ENCODE peak calls at places on chromosomes 5 and 9, in five cellular contexts. S is tibial artery, M is fibroblast of mammary gland, G is mucosa of descending colon, A is prostate gland. D is an unnamed sample.

GRCh38 chr5:106140101-106140500 is 1530.6 kb downstream of the EFNA5 start:
- DNase-seq in S (no peak), M (no peak), G (no peak), A (no peak), D (peak)

GRCh38 chr5:170302729-170303501 is 5.3 kb upstream of the LCP2 start:
- DNase-seq in S (peak), M (no peak), G (peak), A (no peak), D (peak)

GRCh38 chr5:14186132-14186830 is 43.1 kb downstream of the TRIO start:
- DNase-seq in S (no peak), M (peak), G (no peak), A (no peak), D (peak)

GRCh38 chr9:120713257-120714087 is 798 bp downstream of the MEGF9 start:
- DNase-seq in S (no peak), M (no peak), G (peak), A (no peak), D (no peak)

GRCh38 chr5:81825237-81825636 is 74.3 kb upstream of the SSBP2 start:
- DNase-seq in S (peak), M (peak), G (no peak), A (no peak), D (peak)

GRCh38 chr5:139808481-139809330 is 13.1 kb downstream of the PSD2 start:
- DNase-seq in S (no peak), M (peak), G (peak), A (no peak), D (peak)

GRCh38 chr9:107547303-107547702 is 57.7 kb upstream of the KLF4 start:
- DNase-seq in S (no peak), M (no peak), G (no peak), A (no peak), D (no peak)

GRCh38 chr9:14346301-14346721 is 32.4 kb upstream of the NFIB start:
- DNase-seq in S (peak), M (no peak), G (peak), A (no peak), D (no peak)

GRCh38 chr5:170293273-170293672 is 4.3 kb downstream of the LCP2 start:
- DNase-seq in S (peak), M (no peak), G (peak), A (no peak), D (no peak)

GRCh38 chr9:33263131-33263935 is 1.2 kb downstream of the BAG1 start:
- DNase-seq in S (peak), M (peak), G (no peak), A (peak), D (peak)

GRCh38 chr5:176608142-176608705 is 1.7 kb downstream of the GPRIN1 start:
- DNase-seq in S (no peak), M (no peak), G (no peak), A (no peak), D (no peak)

GRCh38 chr5:145924849-145925248 is 11.5 kb upstream of the SH3RF2 start:
- DNase-seq in S (no peak), M (no peak), G (no peak), A (no peak), D (no peak)

GRCh38 chr9:131419029-131419614 is 25.2 kb downstream of the PRRC2B start:
- DNase-seq in S (no peak), M (no peak), G (no peak), A (no peak), D (no peak)

GRCh38 chr9:133238272-133238850 is 29.3 kb upstream of the OBP2B start:
- DNase-seq in S (peak), M (peak), G (peak), A (no peak), D (peak)

GRCh38 chr9:106228861-106229260 is 534.5 kb downstream of the TMEM38B start:
- DNase-seq in S (no peak), M (no peak), G (no peak), A (no peak), D (no peak)

GRCh38 chr9:75892168-75892901 is 1.9 kb downstream of the PCSK5 start:
- DNase-seq in S (peak), M (peak), G (peak), A (peak), D (peak)

GRCh38 chr5:172502969-172503368 is 48.6 kb upstream of the SH3PXD2B start:
- DNase-seq in S (no peak), M (peak), G (no peak), A (peak), D (no peak)

GRCh38 chr9:98372077-98372812 is 116.8 kb upstream of the TBC1D2 start:
- DNase-seq in S (no peak), M (no peak), G (no peak), A (no peak), D (no peak)

GRCh38 chr9:120711841-120712538 is 2.3 kb downstream of the MEGF9 start:
- DNase-seq in S (no peak), M (peak), G (no peak), A (no peak), D (no peak)

GRCh38 chr9:125908138-125908537 is 161.0 kb downstream of the PBX3 start:
- DNase-seq in S (no peak), M (no peak), G (no peak), A (no peak), D (no peak)

GRCh38 chr9:89038354-89039091 is 47.3 kb downstream of the S1PR3 start:
- DNase-seq in S (peak), M (peak), G (no peak), A (no peak), D (peak)

GRCh38 chr9:19446361-19446861 is 37.6 kb downstream of the ACER2 start:
- DNase-seq in S (no peak), M (no peak), G (no peak), A (no peak), D (no peak)

GRCh38 chr5:620586-621180 is 8.5 kb downstream of the CEP72 start:
- DNase-seq in S (no peak), M (no peak), G (no peak), A (no peak), D (no peak)

GRCh38 chr5:113390224-113390623 is 44.6 kb downstream of the TSSK1B start:
- DNase-seq in S (no peak), M (no peak), G (no peak), A (no peak), D (no peak)

GRCh38 chr9:7813030-7813429 is 13.5 kb upstream of the DMAC1 start:
- DNase-seq in S (no peak), M (no peak), G (no peak), A (no peak), D (no peak)
- H3K4me3 ChIP-seq in S (no peak), M (no peak), G (no peak), A (no peak), D (no peak)

GRCh38 chr5:125746936-125747335 is 676.3 kb upstream of the GRAMD2B start:
- DNase-seq in S (no peak), M (no peak), G (no peak), A (no peak), D (no peak)
- TF ChIP-seq CTCF in S (no peak), M (no peak), G (no peak), A (no peak), D (no peak)

GRCh38 chr9:110578575-110578895 is 1.0 kb downstream of the SVEP1 start:
- DNase-seq in S (no peak), M (no peak), G (no peak), A (no peak), D (no peak)

GRCh38 chr9:110582156-110582555 is 2.6 kb upstream of the SVEP1 start:
- DNase-seq in S (no peak), M (no peak), G (no peak), A (no peak), D (no peak)

GRCh38 chr9:110580850-110581249 is 1.3 kb upstream of the SVEP1 start:
- DNase-seq in S (no peak), M (peak), G (no peak), A (no peak), D (peak)

GRCh38 chr9:110578896-110579752 is at the start of gene SVEP1:
- DNase-seq in S (peak), M (peak), G (peak), A (no peak), D (peak)

GRCh38 chr9:110579763-110580255 is 268 bp upstream of the SVEP1 start:
- DNase-seq in S (no peak), M (peak), G (no peak), A (no peak), D (peak)
- H3K4me3 ChIP-seq in S (peak), M (peak), G (no peak), A (peak), D (peak)

DNA sequence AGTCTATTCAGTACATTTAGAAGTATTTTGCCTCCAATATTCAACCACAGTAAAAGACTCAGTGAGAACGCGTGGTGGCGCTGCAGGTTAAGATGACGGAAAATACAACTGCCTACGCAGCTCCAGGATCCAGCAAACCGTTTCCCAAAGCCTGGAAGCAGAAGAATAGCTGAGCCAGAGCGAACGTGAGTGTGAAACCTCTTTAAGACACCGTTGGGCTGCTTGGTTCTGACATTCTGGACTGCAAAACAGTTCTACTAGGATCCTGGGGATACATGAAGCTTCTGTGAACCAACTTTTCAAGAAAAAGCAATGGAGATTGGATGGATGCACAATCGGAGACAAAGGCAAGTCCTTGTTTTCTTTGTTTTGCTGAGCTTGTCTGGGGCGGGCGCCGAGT is at the start of gene PCDHB16:
- DNase-seq in S (no peak), M (peak), G (no peak), A (no peak), D (peak)
- TF ChIP-seq CTCF in S (peak), M (no peak), G (no peak), A (no peak), D (peak)

DNA sequence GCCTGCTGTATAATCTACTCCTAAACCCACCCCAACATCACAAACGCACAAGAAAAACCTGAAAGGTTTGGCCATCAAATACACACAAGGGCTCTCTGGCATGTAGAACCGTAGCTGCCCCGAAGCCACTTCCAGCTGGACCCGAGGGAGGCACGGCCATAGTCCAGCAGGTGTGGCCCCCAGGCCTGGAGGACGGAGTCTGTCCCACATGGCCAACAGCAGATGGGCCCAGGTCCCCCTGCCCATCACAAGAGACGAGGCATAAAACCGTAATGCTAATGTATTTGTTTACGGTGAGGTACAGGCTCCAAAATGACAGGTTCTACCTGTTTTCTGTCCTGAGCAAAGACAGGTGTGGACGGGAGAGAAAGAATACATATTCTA is 234.2 kb downstream of the SYK start:
- DNase-seq in S (no peak), M (no peak), G (no peak), A (no peak), D (no peak)
- H3K4me3 ChIP-seq in S (no peak), M (no peak), G (no peak), A (no peak), D (no peak)

GRCh38 chr5:80487829-80488708 is at the start of gene FAM151B:
- DNase-seq in S (peak), M (peak), G (peak), A (peak), D (peak)
- TF ChIP-seq CTCF in S (no peak), M (peak), G (no peak), A (peak), D (peak)

DNA sequence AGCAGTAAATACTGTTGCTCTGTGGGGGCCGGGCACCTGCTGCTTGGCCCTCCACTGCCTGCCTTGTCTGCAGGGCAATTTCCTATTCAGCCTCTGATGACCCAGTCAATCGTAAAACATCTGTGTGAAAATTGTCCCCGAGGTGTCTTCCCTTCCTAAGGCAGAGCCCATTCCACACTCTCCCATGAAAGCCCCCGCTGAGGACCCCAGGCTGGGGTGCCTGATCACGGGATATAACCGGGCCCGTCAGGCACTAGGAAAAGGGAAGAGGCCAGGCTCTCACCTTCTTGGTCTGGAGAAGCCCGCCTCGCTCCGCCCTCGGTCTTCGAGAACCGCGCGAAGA is 27.2 kb upstream of the SCGB3A1 start:
- DNase-seq in S (no peak), M (no peak), G (no peak), A (no peak), D (no peak)
- H3K4me3 ChIP-seq in S (peak), M (no peak), G (no peak), A (peak), D (peak)

GRCh38 chr5:123273984-123274383 is 149.2 kb downstream of the CEP120 start:
- DNase-seq in S (no peak), M (no peak), G (no peak), A (no peak), D (peak)
- TF ChIP-seq CTCF in S (peak), M (peak), G (no peak), A (no peak), D (no peak)

GRCh38 chr5:107671742-107672211 is 1.0 kb upstream of the EFNA5 start:
- DNase-seq in S (peak), M (peak), G (no peak), A (no peak), D (no peak)
- H3K4me3 ChIP-seq in S (peak), M (peak), G (peak), A (peak), D (peak)

GRCh38 chr5:135729582-135729879 is 104.9 kb upstream of the SLC25A48 start:
- DNase-seq in S (no peak), M (peak), G (no peak), A (no peak), D (no peak)
- TF ChIP-seq CTCF in S (no peak), M (peak), G (no peak), A (peak), D (peak)